ENCODE peak calls at places on chromosomes 2 and 18, in six cellular contexts. H is T-helper 1 cell; G is hepatic stellate cell; O is activated effector memory CD4-positive, alpha-beta T cell treated with anti-CD3 and anti-CD28 coated beads, Interleukin-2, amount 50 U/mL, for 16 hours; Z is stimulated activated naive CD8-positive, alpha-beta T cell treated with anti-CD3 and anti-CD28 coated beads, Interleukin-15, Interleukin-2, amounts not matched to agents 100 U/mL and 50 U/mL, for 24 hours; B is AG20443. M is an unnamed sample.

GRCh38 chr2:177740718-177741117 is 331.9 kb downstream of the PDE11A start:
- DNase-seq in H (no peak), G (no peak), O (no peak), Z (no peak), B (no peak), M (no peak)

GRCh38 chr2:26854283-26854827 is 6.4 kb downstream of the DPYSL5 start:
- DNase-seq in H (no peak), G (no peak), O (no peak), Z (no peak), B (no peak), M (no peak)

GRCh38 chr2:105573490-105573889 is 171.2 kb upstream of the NCK2 start:
- DNase-seq in H (no peak), G (no peak), O (peak; percentile 33), Z (no peak), B (no peak), M (no peak)

GRCh38 chr2:144201126-144201525 is 318.8 kb downstream of the ZEB2 start:
- DNase-seq in H (no peak), G (no peak), O (no peak), Z (peak; percentile 21), B (no peak), M (no peak)

GRCh38 chr18:32262092-32262491 is 72.3 kb downstream of the MEP1B start:
- DNase-seq in H (no peak), G (no peak), O (no peak), Z (no peak), B (no peak), M (no peak)

GRCh38 chr2:231300020-231300721 is 95.3 kb upstream of the B3GNT7 start:
- DNase-seq in H (no peak), G (no peak), O (no peak), Z (no peak), B (no peak), M (no peak)

GRCh38 chr18:74652392-74652988 is 54.8 kb downstream of the ZNF407 start:
- DNase-seq in H (no peak), G (peak; percentile 24), O (no peak), Z (no peak), B (peak; percentile 40), M (no peak)

GRCh38 chr2:75200140-75200985 is 1.0 kb upstream of the TACR1 start:
- DNase-seq in H (no peak), G (peak; percentile 22), O (no peak), Z (peak; percentile 12), B (peak; percentile 44), M (no peak)

GRCh38 chr2:240913810-240914644 is 7.9 kb downstream of the CROCC2 start:
- DNase-seq in H (peak; percentile 41), G (peak; percentile 67), O (peak; percentile 87), Z (peak; percentile 79), B (peak; percentile 77), M (peak; percentile 63)

GRCh38 chr2:17628349-17629261 is 88.1 kb downstream of the VSNL1 start:
- DNase-seq in H (no peak), G (no peak), O (no peak), Z (no peak), B (no peak), M (no peak)

GRCh38 chr2:234679766-234680687 is 183.1 kb upstream of the ARL4C start:
- DNase-seq in H (no peak), G (peak; percentile 68), O (no peak), Z (no peak), B (peak; percentile 89), M (no peak)

GRCh38 chr2:173288561-173288960 is 66.1 kb upstream of the CDCA7 start:
- DNase-seq in H (no peak), G (peak; percentile 48), O (no peak), Z (no peak), B (peak; percentile 41), M (no peak)

GRCh38 chr2:12047761-12048160 is 301.3 kb downstream of the LPIN1 start:
- DNase-seq in H (no peak), G (no peak), O (no peak), Z (no peak), B (no peak), M (no peak)

GRCh38 chr2:234427081-234428058 is 69.5 kb downstream of the ARL4C start:
- DNase-seq in H (no peak), G (peak; percentile 81), O (peak; percentile 70), Z (peak; percentile 41), B (peak; percentile 77), M (no peak)

GRCh38 chr2:129827251-129827894 is 152.1 kb upstream of the RAB6C start:
- DNase-seq in H (no peak), G (no peak), O (no peak), Z (no peak), B (no peak), M (no peak)

GRCh38 chr2:98355881-98356280 is 9.6 kb downstream of the CNGA3 start:
- DNase-seq in H (no peak), G (no peak), O (no peak), Z (no peak), B (no peak), M (no peak)

GRCh38 chr2:9813312-9814128 is 29.8 kb upstream of the TAF1B start:
- DNase-seq in H (peak; percentile 43), G (peak; percentile 76), O (peak; percentile 89), Z (peak; percentile 81), B (peak; percentile 88), M (peak; percentile 73)

GRCh38 chr18:80247403-80247916 is at the start of gene PARD6G:
- DNase-seq in H (peak; percentile 51), G (peak; percentile 76), O (peak; percentile 83), Z (peak; percentile 70), B (peak; percentile 97), M (peak; percentile 84)

GRCh38 chr2:96175951-96176350 is 30.7 kb upstream of the DUSP2 start:
- DNase-seq in H (no peak), G (peak; percentile 75), O (no peak), Z (no peak), B (peak; percentile 85), M (no peak)

GRCh38 chr18:74266161-74266560 is 25.6 kb downstream of the CYB5A start:
- DNase-seq in H (no peak), G (no peak), O (no peak), Z (no peak), B (no peak), M (no peak)

GRCh38 chr18:69599377-69599776 is 198.7 kb downstream of the DOK6 start:
- DNase-seq in H (no peak), G (no peak), O (no peak), Z (no peak), B (no peak), M (no peak)

GRCh38 chr2:160194351-160194750 is 5.7 kb downstream of the ITGB6 start:
- DNase-seq in H (no peak), G (no peak), O (no peak), Z (no peak), B (no peak), M (no peak)

GRCh38 chr2:137957033-137957432 is 7.2 kb upstream of the HNMT start:
- DNase-seq in H (no peak), G (peak; percentile 46), O (no peak), Z (no peak), B (peak; percentile 80), M (no peak)

GRCh38 chr18:59096098-59096779 is 43.4 kb upstream of the SEC11C start:
- DNase-seq in H (no peak), G (no peak), O (no peak), Z (no peak), B (no peak), M (no peak)

GRCh38 chr2:33366473-33366872 is 110.0 kb upstream of the RASGRP3 start:
- DNase-seq in H (no peak), G (no peak), O (no peak), Z (no peak), B (peak; percentile 67), M (no peak)

GRCh38 chr2:42856891-42857632 is 64.7 kb upstream of the HAAO start:
- DNase-seq in H (no peak), G (no peak), O (peak; percentile 33), Z (no peak), B (no peak), M (no peak)

GRCh38 chr2:241558532-241559488 is at the start of gene BOK:
- DNase-seq in H (no peak), G (peak; percentile 88), O (no peak), Z (peak; percentile 16), B (peak; percentile 87), M (peak; percentile 75)

M was measured in colonic mucosa.